ENCODE peak calls at places on chromosomes 5 and 9, in eight cellular contexts. P is bronchial epithelial cell; S is NCI-H774; Z is CD4-positive, CD25-positive, alpha-beta regulatory T cell; C is ELR; W is HCT116; E is stimulated activated CD8-positive, alpha-beta memory T cell treated with anti-CD3 and anti-CD28 coated beads, Interleukin-4, amount 100 ng/mL, for 24 hours; I is HuH-7. L is an unnamed sample.

GRCh38 chr9:36632892-36633291 is 60.2 kb downstream of the MELK start:
- DNase-seq in W (peak; percentile 7), P (peak; percentile 31), S (peak; percentile 25), C (peak; percentile 49), E (no peak), Z (no peak), I (peak; percentile 50), L (peak; percentile 2)

GRCh38 chr5:77861576-77861975 is 85.4 kb upstream of the TBCA start:
- DNase-seq in C (no peak), S (no peak), P (no peak), W (no peak), Z (no peak), I (no peak), E (no peak), L (no peak)

GRCh38 chr5:53219174-53219573 is 109.6 kb upstream of the MOCS2 start:
- DNase-seq in P (no peak), Z (no peak), E (no peak), I (no peak), W (no peak), C (no peak), S (no peak), L (no peak)

GRCh38 chr5:1723957-1724821 is 75.4 kb downstream of the MRPL36 start:
- DNase-seq in P (no peak), Z (no peak), E (no peak), S (no peak), C (no peak), W (no peak), I (no peak), L (no peak)

GRCh38 chr9:130208600-130209347 is 36.6 kb downstream of the NCS1 start:
- DNase-seq in Z (no peak), C (no peak), I (no peak), E (no peak), W (no peak), S (no peak), P (no peak), L (no peak)

GRCh38 chr5:128121679-128122078 is 38.1 kb downstream of the SLC12A2 start:
- DNase-seq in E (no peak), P (peak; percentile 55), W (peak; percentile 3), I (no peak), Z (no peak), S (no peak), C (no peak), L (no peak)

GRCh38 chr9:2925016-2925415 is 81.1 kb upstream of the PUM3 start:
- DNase-seq in E (no peak), S (no peak), P (no peak), W (no peak), C (no peak), I (no peak), Z (no peak), L (no peak)

GRCh38 chr5:95486185-95486584 is 68.6 kb downstream of the SKIC3 start:
- DNase-seq in W (no peak), Z (no peak), P (no peak), E (no peak), I (no peak), C (no peak), S (no peak), L (no peak)

GRCh38 chr9:35675732-35676392 is 2.1 kb downstream of the CA9 start:
- DNase-seq in P (no peak), S (no peak), W (no peak), E (no peak), Z (peak; percentile 20), I (no peak), C (no peak), L (no peak)

GRCh38 chr5:472076-472655 is 29.2 kb downstream of the EXOC3 start:
- DNase-seq in E (no peak), S (no peak), P (peak; percentile 8), C (peak; percentile 32), W (no peak), I (no peak), Z (no peak), L (no peak)

GRCh38 chr5:71731015-71731414 is 11.9 kb downstream of the CARTPT start:
- DNase-seq in I (no peak), P (no peak), W (no peak), Z (no peak), E (no peak), S (no peak), C (no peak), L (no peak)